ENCODE peak calls at places on chromosomes 2 and 18, in eight cellular contexts. F is AG04450, M is cardiac muscle cell, R is right lobe of liver, V is prostate gland, K is fibroblast of lung, O is epithelial cell of esophagus, E is lung. I is an unnamed sample.

GRCh38 chr2:121282800-121283382 is 2.1 kb downstream of the TFCP2L1 start:
- DNase-seq in K (no peak), M (no peak), O (no peak), E (no peak), R (no peak), V (peak; percentile 69), F (no peak), I (no peak)

GRCh38 chr2:14427982-14428567 is 204.4 kb upstream of the LRATD1 start:
- DNase-seq in E (no peak), O (peak; percentile 30), V (peak; percentile 19), M (no peak), R (no peak), F (peak; percentile 43), K (peak; percentile 91), I (no peak)

GRCh38 chr2:5315512-5315911 is 376.7 kb upstream of the SOX11 start:
- DNase-seq in V (no peak), R (no peak), O (no peak), E (no peak), K (no peak), F (no peak), M (no peak), I (no peak)

GRCh38 chr2:21331625-21332370 is 208.0 kb downstream of the TDRD15 start:
- DNase-seq in E (no peak), O (no peak), K (no peak), R (no peak), F (no peak), V (no peak), M (no peak), I (no peak)

GRCh38 chr18:75071866-75072671 is 136.9 kb downstream of the PTGR3 start:
- DNase-seq in E (no peak), K (no peak), O (no peak), R (no peak), V (no peak), M (no peak), F (no peak), I (no peak)

GRCh38 chr2:130839011-130839780 is 2.5 kb downstream of the ARHGEF4 start:
- DNase-seq in O (no peak), V (no peak), R (no peak), M (no peak), K (no peak), E (no peak), F (no peak), I (no peak)

GRCh38 chr2:170229744-170230143 is 51.8 kb downstream of the MYO3B start:
- DNase-seq in F (no peak), E (no peak), O (no peak), K (no peak), M (no peak), R (no peak), V (no peak), I (no peak)

GRCh38 chr18:5500158-5500939 is 43.4 kb downstream of the EPB41L3 start:
- DNase-seq in R (no peak), M (no peak), F (no peak), E (no peak), V (no peak), K (peak; percentile 21), O (no peak), I (no peak)

DNA sequence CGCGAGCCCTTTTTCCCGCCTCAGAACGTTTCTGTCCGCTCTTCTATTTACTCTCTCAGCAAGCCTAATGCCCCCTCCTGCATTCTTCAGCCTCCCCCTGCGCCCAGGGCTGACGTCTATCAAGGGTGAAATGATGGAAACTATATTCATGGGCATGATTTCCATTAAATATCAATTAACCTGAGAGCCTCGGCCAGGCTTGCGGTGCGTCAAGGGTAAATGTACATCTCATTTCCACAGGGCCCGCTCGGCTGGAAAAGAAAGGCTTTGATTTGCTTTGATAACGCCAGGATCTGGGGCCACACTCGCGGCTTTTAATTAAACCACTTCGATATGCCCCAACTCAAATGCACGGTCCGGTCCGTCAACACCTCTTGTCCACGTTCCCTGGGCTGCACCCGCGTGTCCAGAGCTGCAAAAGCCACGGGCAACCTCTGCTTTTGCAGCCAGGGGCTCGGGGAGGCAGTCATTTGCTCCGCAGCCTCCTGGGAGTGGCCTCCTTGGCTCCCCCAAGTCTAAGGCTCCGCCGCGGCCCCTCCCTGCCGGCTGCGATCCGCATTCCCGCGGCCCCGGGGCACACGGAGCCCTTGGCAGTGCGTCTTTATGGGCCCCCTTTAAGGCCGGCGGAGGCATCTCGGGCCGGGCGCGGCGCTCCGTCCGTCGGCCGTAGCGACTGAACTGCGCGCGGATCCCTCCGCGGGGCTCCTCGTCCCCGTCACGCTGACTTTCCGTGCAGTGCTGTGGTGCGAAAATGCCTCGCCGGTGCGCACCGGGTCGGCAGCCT is at the start of gene HOXD8:
- DNase-seq in M (peak; percentile 52), R (no peak), V (no peak), K (peak; percentile 56), F (no peak), O (peak; percentile 19), E (no peak), I (no peak)
- H3K4me3 ChIP-seq in M (peak within 1 kb of the TSS; percentile 35), R (no peak within 1 kb of the TSS), V (peak within 1 kb of the TSS; percentile 52), K (no peak within 1 kb of the TSS), F (no peak within 1 kb of the TSS), O (no peak within 1 kb of the TSS), E (no peak within 1 kb of the TSS), I (peak within 1 kb of the TSS; percentile 46)

DNA sequence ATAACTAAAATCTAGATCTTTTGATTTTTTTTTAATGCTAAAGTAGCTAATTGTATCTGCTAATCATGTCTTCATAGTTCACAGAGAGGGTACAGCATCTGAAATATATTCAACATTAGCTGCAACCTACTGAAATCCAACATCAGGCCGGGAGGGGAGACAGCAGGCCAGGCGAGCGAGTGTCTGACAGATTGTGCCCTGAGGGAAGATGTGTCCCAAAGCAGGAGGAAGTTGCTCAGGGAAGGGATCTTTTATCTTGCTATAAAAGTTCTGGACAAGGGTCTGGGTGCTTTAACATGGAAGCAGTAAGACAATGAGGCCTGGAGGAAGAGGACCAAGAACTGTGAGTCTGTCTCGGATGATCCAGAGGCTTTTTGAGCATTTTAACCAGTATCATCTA is 274.1 kb downstream of the AFF3 start:
- DNase-seq in R (no peak), M (no peak), F (no peak), O (no peak), E (no peak), V (no peak), K (no peak), I (no peak)
- TF ChIP-seq CTCF in R (no peak), M (no peak), F (no peak), O (no peak), E (no peak), V (no peak), K (no peak), I (no peak)

DNA sequence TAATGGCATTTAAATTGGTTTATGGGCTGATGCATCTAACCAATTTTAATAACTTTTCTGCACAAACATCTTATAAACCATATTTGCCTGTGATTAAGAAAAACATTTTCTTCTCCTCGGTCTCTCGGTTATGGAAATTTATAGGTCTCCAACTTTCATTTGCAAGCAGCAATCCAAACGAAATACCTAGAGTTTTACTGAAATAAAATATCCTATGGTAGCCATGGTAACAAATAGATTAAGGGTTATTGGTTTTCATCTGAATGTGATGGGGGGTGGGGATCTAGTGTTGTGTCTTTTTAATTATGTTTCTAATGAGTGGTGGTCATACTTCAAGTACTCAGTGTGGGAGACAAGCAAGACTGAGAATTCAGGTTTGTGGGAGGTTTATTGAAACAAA is 2.9 kb downstream of the KLHL29 start:
- DNase-seq in E (no peak), K (no peak), O (no peak), R (no peak), M (no peak), V (no peak), F (no peak), I (no peak)
- H3K4me3 ChIP-seq in E (no peak overlapping the region), K (no peak overlapping the region), O (no peak overlapping the region), R (no peak overlapping the region), M (no peak overlapping the region), V (no peak overlapping the region), F (no peak overlapping the region), I (no peak overlapping the region)

GRCh38 chr2:199405241-199405640 is 52.5 kb downstream of the SATB2 start:
- DNase-seq in F (no peak), R (no peak), M (peak; percentile 25), K (no peak), V (no peak), E (no peak), O (no peak), I (no peak)
- TF ChIP-seq CTCF in F (peak; percentile 40), R (peak; percentile 36), M (peak; percentile 37), K (peak; percentile 29), V (no peak), E (no peak), O (no peak), I (no peak)

GRCh38 chr2:74491671-74492544 is 7.5 kb downstream of the LBX2 start:
- DNase-seq in O (no peak), E (no peak), R (peak; percentile 88), K (no peak), F (no peak), V (no peak), M (no peak), I (no peak)

GRCh38 chr2:74489906-74490305 is 7.0 kb downstream of the TTC31 start:
- DNase-seq in V (no peak), F (no peak), K (no peak), M (no peak), R (no peak), O (no peak), E (no peak), I (no peak)

GRCh38 chr2:74486141-74486540 is 3.3 kb downstream of the TTC31 start:
- DNase-seq in F (no peak), O (no peak), E (no peak), R (no peak), M (no peak), V (no peak), K (no peak), I (no peak)

GRCh38 chr2:74493546-74493945 is 5.9 kb downstream of the LBX2 start:
- DNase-seq in O (no peak), F (no peak), K (no peak), M (no peak), E (no peak), V (no peak), R (no peak), I (no peak)

DNA sequence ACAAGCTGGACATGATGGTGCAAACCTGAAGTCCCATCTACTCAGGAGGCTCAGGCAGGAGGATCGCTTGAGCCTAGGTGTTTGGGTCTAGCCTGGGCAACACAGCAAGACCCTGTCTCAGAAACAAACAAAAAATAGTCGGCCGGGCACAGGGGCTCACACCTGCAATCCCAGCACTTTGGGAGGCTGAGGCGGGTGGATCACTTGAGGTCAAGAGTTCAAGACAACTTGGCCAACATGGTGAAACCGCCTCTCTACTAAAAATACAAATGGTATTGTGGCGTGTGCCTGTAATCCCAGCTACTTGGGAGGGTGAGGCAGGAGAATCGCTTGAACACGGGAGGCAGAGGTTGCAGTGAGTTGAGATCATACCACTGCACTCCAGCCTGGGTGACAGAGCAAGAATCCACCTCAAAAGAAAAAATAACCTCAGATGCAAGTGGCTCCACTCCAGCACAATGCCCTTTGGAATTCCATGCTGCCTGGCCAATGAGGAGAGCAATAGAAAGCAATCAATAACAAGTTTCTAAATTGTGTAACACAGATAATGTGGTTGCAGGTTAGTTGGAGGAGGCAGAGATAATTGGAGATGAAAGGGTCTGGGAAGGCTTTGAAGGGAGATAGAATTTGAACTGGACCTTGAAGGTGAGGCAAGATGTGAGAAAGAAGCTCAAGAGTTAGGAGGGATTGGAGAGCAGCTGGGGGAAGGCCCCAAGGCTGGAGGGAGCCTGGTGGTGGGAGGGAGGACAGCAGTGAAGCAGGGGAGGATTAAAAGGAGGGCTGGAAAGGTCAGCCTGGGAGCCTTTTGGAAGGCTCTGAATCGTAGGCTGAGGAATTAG is 6.0 kb downstream of the TTC31 start:
- DNase-seq in R (peak; percentile 87), O (no peak), M (no peak), V (no peak), F (no peak), K (no peak), E (no peak), I (no peak)
- H3K4me3 ChIP-seq in R (no peak overlapping the region), O (no peak overlapping the region), M (no peak overlapping the region), V (no peak overlapping the region), F (no peak overlapping the region), K (no peak overlapping the region), E (no peak overlapping the region), I (no peak overlapping the region)